ENCODE peak calls at places on chromosomes 12 and 14, in five cellular contexts. One of them, this sample, is unnamed.

GRCh38 chr12:64893961-64894360 is 69.5 kb downstream of the TBC1D30 start:
- DNase-seq in cardiac muscle cell: no peak
- DNase-seq in Karpas-422: no peak
- DNase-seq in T-helper 1 cell: no peak
- DNase-seq in progenitor cell of endocrine pancreas: no peak
- DNase-seq in this sample: no peak

GRCh38 chr14:22829661-22830328 is at the start of gene MRPL52:
- DNase-seq in cardiac muscle cell: peak
- DNase-seq in Karpas-422: peak
- DNase-seq in T-helper 1 cell: peak
- DNase-seq in progenitor cell of endocrine pancreas: peak
- DNase-seq in this sample: peak

GRCh38 chr14:80310950-80311349 is 99.6 kb upstream of the DIO2 start:
- DNase-seq in cardiac muscle cell: no peak
- DNase-seq in Karpas-422: no peak
- DNase-seq in T-helper 1 cell: no peak
- DNase-seq in progenitor cell of endocrine pancreas: no peak
- DNase-seq in this sample: no peak

GRCh38 chr12:114888458-114888857 is 204.5 kb upstream of the TBX3 start:
- DNase-seq in cardiac muscle cell: no peak
- DNase-seq in Karpas-422: no peak
- DNase-seq in T-helper 1 cell: no peak
- DNase-seq in progenitor cell of endocrine pancreas: no peak
- DNase-seq in this sample: no peak

GRCh38 chr14:64676410-64677008 is 27.7 kb upstream of the PLEKHG3 start:
- DNase-seq in cardiac muscle cell: no peak
- DNase-seq in Karpas-422: no peak
- DNase-seq in T-helper 1 cell: no peak
- DNase-seq in progenitor cell of endocrine pancreas: no peak
- DNase-seq in this sample: no peak

GRCh38 chr12:39553476-39553875 is 66.1 kb downstream of the ABCD2 start:
- DNase-seq in cardiac muscle cell: no peak
- DNase-seq in Karpas-422: no peak
- DNase-seq in T-helper 1 cell: no peak
- DNase-seq in progenitor cell of endocrine pancreas: no peak
- DNase-seq in this sample: no peak

GRCh38 chr12:116532986-116533342 is 26.2 kb upstream of the MAP1LC3B2 start:
- DNase-seq in cardiac muscle cell: no peak
- DNase-seq in Karpas-422: no peak
- DNase-seq in T-helper 1 cell: no peak
- DNase-seq in progenitor cell of endocrine pancreas: no peak
- DNase-seq in this sample: no peak

GRCh38 chr14:93078830-93079229 is 36.9 kb downstream of the ITPK1 start:
- DNase-seq in cardiac muscle cell: no peak
- DNase-seq in Karpas-422: no peak
- DNase-seq in T-helper 1 cell: no peak
- DNase-seq in progenitor cell of endocrine pancreas: no peak
- DNase-seq in this sample: no peak

GRCh38 chr14:85534914-85535313 is 5.0 kb downstream of the FLRT2 start:
- DNase-seq in cardiac muscle cell: no peak
- DNase-seq in Karpas-422: no peak
- DNase-seq in T-helper 1 cell: no peak
- DNase-seq in progenitor cell of endocrine pancreas: no peak
- DNase-seq in this sample: no peak

GRCh38 chr12:121894633-121895032 is 6.0 kb downstream of the PSMD9 start:
- DNase-seq in cardiac muscle cell: peak
- DNase-seq in Karpas-422: peak
- DNase-seq in T-helper 1 cell: no peak
- DNase-seq in progenitor cell of endocrine pancreas: no peak
- DNase-seq in this sample: peak

GRCh38 chr14:21095430-21096205 is 2.8 kb downstream of the ZNF219 start:
- DNase-seq in cardiac muscle cell: no peak
- DNase-seq in Karpas-422: no peak
- DNase-seq in T-helper 1 cell: no peak
- DNase-seq in progenitor cell of endocrine pancreas: no peak
- DNase-seq in this sample: peak

GRCh38 chr12:92208613-92209121 is 63.0 kb upstream of the BTG1 start:
- DNase-seq in cardiac muscle cell: peak
- DNase-seq in Karpas-422: peak
- DNase-seq in T-helper 1 cell: no peak
- DNase-seq in progenitor cell of endocrine pancreas: no peak
- DNase-seq in this sample: no peak

GRCh38 chr12:79186506-79186905 is 321.9 kb downstream of the SYT1 start:
- DNase-seq in cardiac muscle cell: no peak
- DNase-seq in Karpas-422: no peak
- DNase-seq in T-helper 1 cell: no peak
- DNase-seq in progenitor cell of endocrine pancreas: no peak
- DNase-seq in this sample: no peak

GRCh38 chr12:94260717-94261116 is 112.3 kb downstream of the PLXNC1 start:
- DNase-seq in cardiac muscle cell: no peak
- DNase-seq in Karpas-422: no peak
- DNase-seq in T-helper 1 cell: no peak
- DNase-seq in progenitor cell of endocrine pancreas: no peak
- DNase-seq in this sample: no peak

GRCh38 chr14:70832536-70833305 is 23.4 kb upstream of the MAP3K9 start:
- DNase-seq in cardiac muscle cell: no peak
- DNase-seq in Karpas-422: no peak
- DNase-seq in T-helper 1 cell: no peak
- DNase-seq in progenitor cell of endocrine pancreas: no peak
- DNase-seq in this sample: no peak

GRCh38 chr14:45134051-45134958 is at the start of gene FKBP3:
- DNase-seq in cardiac muscle cell: peak
- DNase-seq in Karpas-422: peak
- DNase-seq in T-helper 1 cell: peak
- DNase-seq in progenitor cell of endocrine pancreas: peak
- DNase-seq in this sample: peak

GRCh38 chr12:94994312-94994711 is 9.2 kb downstream of the NDUFA12 start:
- DNase-seq in cardiac muscle cell: no peak
- DNase-seq in Karpas-422: no peak
- DNase-seq in T-helper 1 cell: no peak
- DNase-seq in progenitor cell of endocrine pancreas: no peak
- DNase-seq in this sample: no peak

GRCh38 chr14:56333361-56334279 is 215.4 kb downstream of the PELI2 start:
- DNase-seq in cardiac muscle cell: no peak
- DNase-seq in Karpas-422: no peak
- DNase-seq in T-helper 1 cell: no peak
- DNase-seq in progenitor cell of endocrine pancreas: no peak
- DNase-seq in this sample: no peak

GRCh38 chr12:52036587-52037171 is 14.6 kb upstream of the NR4A1 start:
- DNase-seq in cardiac muscle cell: peak
- DNase-seq in Karpas-422: peak
- DNase-seq in T-helper 1 cell: peak
- DNase-seq in progenitor cell of endocrine pancreas: peak
- DNase-seq in this sample: peak

GRCh38 chr14:95727084-95727700 is 13.3 kb upstream of the TCL1A start:
- DNase-seq in cardiac muscle cell: no peak
- DNase-seq in Karpas-422: no peak
- DNase-seq in T-helper 1 cell: no peak
- DNase-seq in progenitor cell of endocrine pancreas: no peak
- DNase-seq in this sample: no peak

GRCh38 chr12:122830517-122831214 is 4.6 kb upstream of the HIP1R start:
- DNase-seq in cardiac muscle cell: no peak
- DNase-seq in Karpas-422: no peak
- DNase-seq in T-helper 1 cell: no peak
- DNase-seq in progenitor cell of endocrine pancreas: no peak
- DNase-seq in this sample: no peak

GRCh38 chr12:5376591-5377207 is 55.2 kb upstream of the NTF3 start:
- DNase-seq in cardiac muscle cell: no peak
- DNase-seq in Karpas-422: no peak
- DNase-seq in T-helper 1 cell: no peak
- DNase-seq in progenitor cell of endocrine pancreas: no peak
- DNase-seq in this sample: no peak

GRCh38 chr12:67943295-67943892 is 45.9 kb upstream of the IFNG-AS1 start:
- DNase-seq in cardiac muscle cell: peak
- DNase-seq in Karpas-422: peak
- DNase-seq in T-helper 1 cell: no peak
- DNase-seq in progenitor cell of endocrine pancreas: no peak
- DNase-seq in this sample: peak